ENCODE peak calls at places on chromosomes 5 and 9, in ten cellular contexts. F is IMR-90, O is Peyer's patch, Y is heart left ventricle, T is esophagus squamous epithelium, K is ovary, I is A549, U is uterus, A is tibial nerve, R is testis. L is an unnamed sample.

GRCh38 chr5:159051431-159052281 is 48.1 kb downstream of the EBF1 start:
- DNase-seq in O (no peak), U (peak; percentile 56), Y (peak; percentile 78), R (peak; percentile 50), T (no peak), F (no peak), A (peak; percentile 23), I (no peak), K (peak; percentile 51), L (peak; percentile 39)

GRCh38 chr5:67364381-67364970 is 167.9 kb upstream of the CD180 start:
- DNase-seq in F (no peak), R (no peak), A (no peak), T (no peak), I (no peak), Y (no peak), U (no peak), O (no peak), K (no peak), L (peak; percentile 67)

GRCh38 chr9:95131023-95131943 is 186.2 kb downstream of the FANCC start:
- DNase-seq in R (peak; percentile 87), I (peak; percentile 72), K (peak; percentile 75), A (peak; percentile 71), F (peak; percentile 60), U (peak; percentile 83), O (peak; percentile 66), T (no peak), Y (peak; percentile 62), L (peak; percentile 73)

GRCh38 chr5:150045512-150045911 is 40.8 kb downstream of the CSF1R start:
- DNase-seq in I (no peak), T (no peak), A (no peak), Y (no peak), O (peak; percentile 18), R (no peak), K (no peak), U (no peak), F (no peak), L (no peak)

GRCh38 chr5:55600536-55601208 is 65.9 kb upstream of the PLPP1 start:
- DNase-seq in I (no peak), O (no peak), T (no peak), K (no peak), Y (peak; percentile 41), A (no peak), F (peak; percentile 60), U (peak; percentile 57), R (no peak), L (no peak)

GRCh38 chr5:33867236-33867635 is 24.6 kb downstream of the ADAMTS12 start:
- DNase-seq in K (no peak), U (no peak), Y (no peak), R (no peak), O (no peak), I (no peak), T (no peak), F (peak; percentile 36), A (no peak), L (no peak)

GRCh38 chr5:172857982-172858381 is 23.9 kb downstream of the ERGIC1 start:
- DNase-seq in K (no peak), F (no peak), R (no peak), U (no peak), T (no peak), Y (no peak), O (no peak), A (no peak), I (no peak), L (no peak)

GRCh38 chr9:111598730-111599091 is 736 bp downstream of the PTGR1 start:
- DNase-seq in O (no peak), U (peak; percentile 69), R (peak; percentile 46), F (peak; percentile 62), A (no peak), I (no peak), K (peak; percentile 43), T (no peak), Y (no peak), L (peak; percentile 24)

GRCh38 chr9:3842839-3843238 is 317.0 kb upstream of the RFX3 start:
- DNase-seq in T (no peak), I (no peak), F (peak; percentile 39), O (no peak), Y (no peak), R (no peak), K (no peak), A (no peak), U (no peak), L (no peak)

GRCh38 chr9:76486151-76486550 is 27.2 kb downstream of the GCNT1 start:
- DNase-seq in O (no peak), F (peak; percentile 16), T (no peak), A (no peak), Y (no peak), K (no peak), U (no peak), R (no peak), I (no peak), L (no peak)

GRCh38 chr9:121023064-121023463 is 27.0 kb downstream of the C5 start:
- DNase-seq in R (no peak), K (no peak), Y (no peak), U (no peak), F (no peak), O (no peak), A (no peak), T (no peak), I (peak; percentile 27), L (no peak)

GRCh38 chr9:37201581-37201980 is 81.2 kb downstream of the ZCCHC7 start:
- DNase-seq in I (no peak), R (no peak), T (no peak), Y (no peak), F (no peak), K (no peak), O (no peak), A (no peak), U (no peak), L (no peak)

GRCh38 chr9:127546125-127546832 is 65.8 kb upstream of the STXBP1 start:
- DNase-seq in K (no peak), I (no peak), Y (no peak), F (no peak), O (no peak), T (no peak), U (no peak), R (no peak), A (no peak), L (no peak)

DNA sequence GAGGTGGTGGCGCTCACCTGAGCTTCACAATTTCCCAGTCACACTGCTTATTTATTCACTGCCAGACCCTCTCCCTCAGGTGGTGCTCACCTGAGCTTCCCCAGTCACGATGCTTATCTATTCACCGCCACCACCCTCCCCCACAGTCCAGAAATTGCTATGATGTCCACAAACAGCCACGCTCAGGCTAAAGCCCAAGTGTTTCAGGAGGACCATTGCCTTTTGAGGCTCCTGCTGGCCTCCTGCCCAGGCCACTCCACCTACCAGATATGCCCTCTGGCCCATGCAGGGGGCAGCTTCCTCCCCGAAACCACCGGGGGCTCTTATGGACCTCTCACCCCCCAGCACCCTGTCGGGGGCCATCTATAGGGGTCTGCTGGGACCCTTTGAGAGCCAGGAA is 4.6 kb downstream of the PDLIM7 start:
- DNase-seq in K (no peak), U (peak; percentile 47), Y (no peak), F (no peak), I (no peak), R (no peak), A (no peak), O (no peak), T (no peak), L (peak; percentile 26)
- H3K27ac ChIP-seq in K (no peak overlapping the region), U (peak overlapping the region; percentile 98), Y (peak overlapping the region; percentile 96), F (peak overlapping the region; percentile 100), I (peak overlapping the region; percentile 95), R (peak overlapping the region; percentile 38), A (peak overlapping the region; percentile 97), O (no peak overlapping the region), T (peak overlapping the region; percentile 75), L (no peak overlapping the region)

DNA sequence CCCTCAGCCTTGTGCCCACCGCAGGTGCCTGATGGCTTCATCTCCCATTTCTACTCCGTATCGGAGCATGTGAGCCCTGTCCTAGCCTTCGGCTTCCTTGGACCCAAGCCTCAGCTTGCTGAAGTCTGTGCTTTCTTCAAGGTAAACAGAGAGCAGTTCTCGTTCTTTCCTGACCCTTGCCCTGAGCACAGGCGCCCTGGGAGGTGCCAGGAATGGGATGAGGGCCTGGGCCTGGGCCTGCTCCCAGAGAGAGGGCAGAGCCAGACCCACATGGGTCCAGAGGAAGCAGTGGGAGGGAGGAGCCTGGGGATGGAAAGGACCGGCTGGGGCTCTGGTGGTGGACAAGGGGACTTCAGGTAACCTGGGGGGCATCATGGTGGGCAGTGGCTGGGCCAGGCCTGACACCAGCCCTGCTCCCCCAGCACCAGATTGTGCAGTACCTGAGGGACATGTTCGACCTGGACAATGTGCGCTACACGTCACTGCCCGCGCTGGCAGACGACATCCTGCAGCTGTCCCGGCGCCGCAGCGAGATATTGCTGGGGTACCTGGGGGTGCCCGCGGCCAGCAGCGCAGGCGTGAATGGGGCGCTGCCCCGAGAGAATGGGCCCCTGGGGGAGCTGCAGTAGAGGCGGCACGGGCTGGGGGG is 11.0 kb upstream of the DOLPP1 start:
- DNase-seq in F (no peak), Y (no peak), T (no peak), R (no peak), I (no peak), K (no peak), U (no peak), O (peak; percentile 72), A (no peak), L (no peak)
- TF ChIP-seq POLR2A in F (no peak), Y (no peak), T (no peak), R (no peak), I (no peak), K (no peak), U (no peak), O (no peak), A (no peak), L (no peak)

GRCh38 chr5:124452389-124452788 is 294.1 kb downstream of the ZNF608 start:
- DNase-seq in Y (no peak), F (no peak), U (no peak), R (no peak), I (no peak), K (no peak), A (no peak), T (no peak), O (no peak), L (no peak)

GRCh38 chr5:124453221-124454032 is 293.0 kb downstream of the ZNF608 start:
- DNase-seq in R (no peak), K (no peak), T (no peak), U (no peak), Y (no peak), A (no peak), O (no peak), I (no peak), F (peak; percentile 89), L (no peak)

GRCh38 chr5:124456244-124456643 is 290.2 kb downstream of the ZNF608 start:
- DNase-seq in T (no peak), O (no peak), K (no peak), R (no peak), F (peak; percentile 52), A (no peak), Y (no peak), I (no peak), U (no peak), L (no peak)

GRCh38 chr5:124457101-124457500 is 289.3 kb downstream of the ZNF608 start:
- DNase-seq in A (no peak), R (no peak), T (no peak), O (no peak), Y (no peak), U (no peak), F (no peak), I (no peak), K (no peak), L (no peak)

GRCh38 chr5:124451721-124452383 is 294.6 kb downstream of the ZNF608 start:
- DNase-seq in A (no peak), O (no peak), I (no peak), T (no peak), U (no peak), Y (peak; percentile 47), K (no peak), F (no peak), R (no peak), L (no peak)
- H3K27ac ChIP-seq in A (peak overlapping the region; percentile 31), O (no peak overlapping the region), I (no peak overlapping the region), T (no peak overlapping the region), U (no peak overlapping the region), Y (no peak overlapping the region), K (no peak overlapping the region), F (no peak overlapping the region), R (no peak overlapping the region), L (no peak overlapping the region)

GRCh38 chr9:123073991-123074422 is 40.5 kb downstream of the GPR21 start:
- DNase-seq in R (no peak), A (no peak), O (no peak), K (no peak), T (no peak), I (no peak), Y (no peak), U (no peak), F (peak; percentile 57), L (no peak)
- TF ChIP-seq POLR2A in R (no peak), A (no peak), O (no peak), K (no peak), T (no peak), I (no peak), Y (no peak), U (no peak), F (no peak), L (no peak)